ENCODE peak calls at places on chromosomes 3 and 15, in five cellular contexts. One of them, this sample, is unnamed.

GRCh38 chr3:154427685-154428291 is 2.2 kb downstream of the GPR149 start:
- DNase-seq in naive thymus-derived CD4-positive, alpha-beta T cell: no peak
- DNase-seq in cardiac muscle cell: no peak
- DNase-seq in upper lobe of right lung: peak
- DNase-seq in glutamatergic neuron: peak
- DNase-seq in this sample: peak

GRCh38 chr3:11698326-11699082 is 54.8 kb upstream of the VGLL4 start:
- DNase-seq in naive thymus-derived CD4-positive, alpha-beta T cell: no peak
- DNase-seq in glutamatergic neuron: no peak
- DNase-seq in upper lobe of right lung: no peak
- DNase-seq in cardiac muscle cell: no peak
- DNase-seq in this sample: no peak

GRCh38 chr3:180048108-180048507 is 11.4 kb upstream of the PEX5L start:
- DNase-seq in naive thymus-derived CD4-positive, alpha-beta T cell: no peak
- DNase-seq in upper lobe of right lung: no peak
- DNase-seq in cardiac muscle cell: no peak
- DNase-seq in glutamatergic neuron: no peak
- DNase-seq in this sample: no peak

GRCh38 chr3:18580268-18580667 is 155.1 kb upstream of the SATB1 start:
- DNase-seq in glutamatergic neuron: no peak
- DNase-seq in naive thymus-derived CD4-positive, alpha-beta T cell: peak
- DNase-seq in upper lobe of right lung: no peak
- DNase-seq in cardiac muscle cell: no peak
- DNase-seq in this sample: no peak

GRCh38 chr3:52246728-52247454 is 1.3 kb downstream of the PPM1M start:
- DNase-seq in upper lobe of right lung: peak
- DNase-seq in naive thymus-derived CD4-positive, alpha-beta T cell: no peak
- DNase-seq in glutamatergic neuron: no peak
- DNase-seq in cardiac muscle cell: no peak
- DNase-seq in this sample: peak

GRCh38 chr3:142624725-142625440 is 28.7 kb downstream of the PLS1 start:
- DNase-seq in naive thymus-derived CD4-positive, alpha-beta T cell: no peak
- DNase-seq in upper lobe of right lung: no peak
- DNase-seq in glutamatergic neuron: no peak
- DNase-seq in cardiac muscle cell: no peak
- DNase-seq in this sample: no peak

GRCh38 chr3:178353292-178353814 is 182.9 kb upstream of the KCNMB2 start:
- DNase-seq in naive thymus-derived CD4-positive, alpha-beta T cell: no peak
- DNase-seq in upper lobe of right lung: no peak
- DNase-seq in glutamatergic neuron: no peak
- DNase-seq in cardiac muscle cell: peak
- DNase-seq in this sample: no peak

GRCh38 chr3:140006331-140006730 is 71.3 kb downstream of the CLSTN2 start:
- DNase-seq in glutamatergic neuron: no peak
- DNase-seq in naive thymus-derived CD4-positive, alpha-beta T cell: no peak
- DNase-seq in upper lobe of right lung: no peak
- DNase-seq in cardiac muscle cell: no peak
- DNase-seq in this sample: peak

GRCh38 chr15:82129769-82130168 is 84.0 kb upstream of the MEX3B start:
- DNase-seq in glutamatergic neuron: no peak
- DNase-seq in naive thymus-derived CD4-positive, alpha-beta T cell: no peak
- DNase-seq in upper lobe of right lung: no peak
- DNase-seq in cardiac muscle cell: peak
- DNase-seq in this sample: no peak

GRCh38 chr15:96767703-96768434 is 437.4 kb downstream of the NR2F2 start:
- DNase-seq in glutamatergic neuron: no peak
- DNase-seq in naive thymus-derived CD4-positive, alpha-beta T cell: no peak
- DNase-seq in upper lobe of right lung: no peak
- DNase-seq in cardiac muscle cell: no peak
- DNase-seq in this sample: no peak

GRCh38 chr3:170713648-170714047 is 127.8 kb upstream of the SLC7A14 start:
- DNase-seq in upper lobe of right lung: no peak
- DNase-seq in glutamatergic neuron: no peak
- DNase-seq in naive thymus-derived CD4-positive, alpha-beta T cell: no peak
- DNase-seq in cardiac muscle cell: no peak
- DNase-seq in this sample: no peak

GRCh38 chr3:84600703-84601225 is 358.0 kb upstream of the CADM2 start:
- DNase-seq in glutamatergic neuron: peak
- DNase-seq in cardiac muscle cell: no peak
- DNase-seq in upper lobe of right lung: no peak
- DNase-seq in naive thymus-derived CD4-positive, alpha-beta T cell: no peak
- DNase-seq in this sample: no peak

GRCh38 chr3:101848754-101849713 is at the start of gene NFKBIZ:
- DNase-seq in cardiac muscle cell: peak
- DNase-seq in upper lobe of right lung: peak
- DNase-seq in glutamatergic neuron: peak
- DNase-seq in naive thymus-derived CD4-positive, alpha-beta T cell: peak
- DNase-seq in this sample: peak

GRCh38 chr15:89178307-89178977 is 42.9 kb downstream of the RLBP1 start:
- DNase-seq in cardiac muscle cell: no peak
- DNase-seq in naive thymus-derived CD4-positive, alpha-beta T cell: no peak
- DNase-seq in upper lobe of right lung: no peak
- DNase-seq in glutamatergic neuron: no peak
- DNase-seq in this sample: no peak

GRCh38 chr15:97084650-97085049 is 754.1 kb downstream of the NR2F2 start:
- DNase-seq in glutamatergic neuron: no peak
- DNase-seq in naive thymus-derived CD4-positive, alpha-beta T cell: no peak
- DNase-seq in cardiac muscle cell: peak
- DNase-seq in upper lobe of right lung: no peak
- DNase-seq in this sample: no peak

GRCh38 chr15:56821721-56822425 is 88.6 kb upstream of the ZNF280D start:
- DNase-seq in upper lobe of right lung: no peak
- DNase-seq in naive thymus-derived CD4-positive, alpha-beta T cell: peak
- DNase-seq in cardiac muscle cell: peak
- DNase-seq in glutamatergic neuron: peak
- DNase-seq in this sample: peak

GRCh38 chr15:77070500-77071337 is at the start of gene TSPAN3:
- DNase-seq in upper lobe of right lung: peak
- DNase-seq in naive thymus-derived CD4-positive, alpha-beta T cell: peak
- DNase-seq in glutamatergic neuron: peak
- DNase-seq in cardiac muscle cell: peak
- DNase-seq in this sample: peak

GRCh38 chr15:89362203-89363101 is 27.8 kb upstream of the POLG start:
- DNase-seq in upper lobe of right lung: no peak
- DNase-seq in glutamatergic neuron: peak
- DNase-seq in cardiac muscle cell: no peak
- DNase-seq in naive thymus-derived CD4-positive, alpha-beta T cell: no peak
- DNase-seq in this sample: no peak

GRCh38 chr3:9512456-9513045 is 41.1 kb downstream of the LHFPL4 start:
- DNase-seq in cardiac muscle cell: no peak
- DNase-seq in naive thymus-derived CD4-positive, alpha-beta T cell: no peak
- DNase-seq in glutamatergic neuron: no peak
- DNase-seq in upper lobe of right lung: no peak
- DNase-seq in this sample: no peak

GRCh38 chr3:123338021-123338619 is 110.8 kb downstream of the ADCY5 start:
- DNase-seq in naive thymus-derived CD4-positive, alpha-beta T cell: no peak
- DNase-seq in cardiac muscle cell: no peak
- DNase-seq in upper lobe of right lung: peak
- DNase-seq in glutamatergic neuron: no peak
- DNase-seq in this sample: no peak

GRCh38 chr3:48765376-48765775 is 48.4 kb upstream of the IP6K2 start:
- DNase-seq in cardiac muscle cell: peak
- DNase-seq in upper lobe of right lung: no peak
- DNase-seq in naive thymus-derived CD4-positive, alpha-beta T cell: no peak
- DNase-seq in glutamatergic neuron: no peak
- DNase-seq in this sample: no peak

GRCh38 chr15:27127834-27128570 is 157.0 kb downstream of the GABRG3 start:
- DNase-seq in naive thymus-derived CD4-positive, alpha-beta T cell: no peak
- DNase-seq in glutamatergic neuron: no peak
- DNase-seq in cardiac muscle cell: no peak
- DNase-seq in upper lobe of right lung: no peak
- DNase-seq in this sample: no peak

GRCh38 chr3:187150599-187150998 is 11.3 kb upstream of the RPL39L start:
- DNase-seq in glutamatergic neuron: peak
- DNase-seq in cardiac muscle cell: no peak
- DNase-seq in naive thymus-derived CD4-positive, alpha-beta T cell: peak
- DNase-seq in upper lobe of right lung: no peak
- DNase-seq in this sample: no peak

GRCh38 chr3:124797426-124797945 is 67.2 kb downstream of the UMPS start:
- DNase-seq in cardiac muscle cell: no peak
- DNase-seq in glutamatergic neuron: no peak
- DNase-seq in upper lobe of right lung: no peak
- DNase-seq in naive thymus-derived CD4-positive, alpha-beta T cell: no peak
- DNase-seq in this sample: no peak

GRCh38 chr3:50194128-50194902 is 2.9 kb downstream of the GNAT1 start:
- DNase-seq in glutamatergic neuron: peak
- DNase-seq in cardiac muscle cell: peak
- DNase-seq in naive thymus-derived CD4-positive, alpha-beta T cell: peak
- DNase-seq in upper lobe of right lung: peak
- DNase-seq in this sample: peak

GRCh38 chr15:78540955-78541743 is 905 bp downstream of the PSMA4 start:
- DNase-seq in naive thymus-derived CD4-positive, alpha-beta T cell: peak
- DNase-seq in glutamatergic neuron: no peak
- DNase-seq in cardiac muscle cell: peak
- DNase-seq in upper lobe of right lung: no peak
- DNase-seq in this sample: no peak

GRCh38 chr3:171453175-171453868 is 6.9 kb downstream of the TNIK start:
- DNase-seq in upper lobe of right lung: no peak
- DNase-seq in naive thymus-derived CD4-positive, alpha-beta T cell: no peak
- DNase-seq in glutamatergic neuron: peak
- DNase-seq in cardiac muscle cell: no peak
- DNase-seq in this sample: peak

GRCh38 chr3:197516517-197516889 is 39.3 kb downstream of the BDH1 start:
- DNase-seq in cardiac muscle cell: peak
- DNase-seq in upper lobe of right lung: no peak
- DNase-seq in glutamatergic neuron: no peak
- DNase-seq in naive thymus-derived CD4-positive, alpha-beta T cell: no peak
- DNase-seq in this sample: no peak

This sample was measured in ecto neural progenitor cell.